ENCODE peak calls at places on chromosomes 5 and 9, in eight cellular contexts. T is mammary epithelial cell, C is H9, P is HCT116, Q is mesenchymal stem cell, M is neural progenitor cell, E is neuronal stem cell, R is IMR-90. V is an unnamed sample. For H3K4me1, the result is how much of the 10 kb centered on the place peaks cover.

GRCh38 chr5:178988436-178989220 is 6.5 kb downstream of the GRM6 start:
- DNase-seq in P (no peak), C (no peak), T (no peak), E (no peak), M (no peak), Q (no peak), R (no peak), V (no peak)

GRCh38 chr5:150783422-150783928 is 4.9 kb downstream of the SMIM3 start:
- DNase-seq in M (no peak), R (peak), Q (peak), P (peak), C (peak), T (peak), E (no peak), V (peak)

GRCh38 chr5:143140492-143141231 is 262.8 kb downstream of the NR3C1 start:
- DNase-seq in Q (no peak), P (no peak), R (no peak), T (no peak), E (no peak), M (no peak), C (no peak), V (no peak)

GRCh38 chr5:96821260-96821916 is 13.6 kb upstream of the ERAP1 start:
- DNase-seq in Q (peak), E (no peak), P (no peak), C (no peak), R (peak), T (no peak), M (no peak), V (no peak)

GRCh38 chr9:33082538-33083326 is 6.3 kb upstream of the SMU1 start:
- DNase-seq in R (no peak), C (no peak), T (peak), P (no peak), Q (no peak), E (no peak), M (no peak), V (no peak)

GRCh38 chr5:24141046-24141445 is 503.7 kb downstream of the CDH10 start:
- DNase-seq in P (no peak), C (peak), E (no peak), Q (no peak), T (no peak), R (no peak), M (peak), V (peak)

GRCh38 chr5:62460578-62460983 is 48.0 kb downstream of the IPO11 start:
- DNase-seq in R (peak), M (peak), P (no peak), T (peak), Q (peak), C (no peak), E (peak), V (peak)

GRCh38 chr5:139061274-139061673 is 136.9 kb downstream of the SIL1 start:
- DNase-seq in E (no peak), R (peak), P (no peak), M (no peak), T (peak), C (no peak), Q (peak), V (peak)

GRCh38 chr9:136670571-136671253 is 8.0 kb downstream of the EGFL7 start:
- DNase-seq in P (no peak), M (no peak), Q (no peak), C (no peak), R (no peak), E (no peak), T (no peak), V (no peak)

GRCh38 chr5:618450-618849 is 6.3 kb downstream of the CEP72 start:
- DNase-seq in T (no peak), M (no peak), P (no peak), R (no peak), C (no peak), E (no peak), Q (no peak), V (no peak)

GRCh38 chr5:108919591-108920326 is 172.1 kb downstream of the FER start:
- DNase-seq in M (no peak), P (no peak), Q (no peak), T (no peak), R (no peak), E (no peak), C (no peak), V (no peak)

GRCh38 chr5:102223542-102224444 is 72.3 kb downstream of the SLCO4C1 start:
- DNase-seq in M (peak), R (peak), Q (peak), T (peak), P (peak), E (peak), C (no peak), V (peak)

GRCh38 chr9:18437315-18438200 is 36.4 kb upstream of the ADAMTSL1 start:
- DNase-seq in M (peak), R (peak), P (no peak), Q (peak), T (no peak), C (no peak), E (no peak), V (peak)

GRCh38 chr5:41649659-41650058 is 139.3 kb upstream of the PLCXD3 start:
- DNase-seq in E (no peak), T (peak), M (no peak), R (peak), Q (no peak), P (no peak), C (no peak), V (peak)

GRCh38 chr5:32984851-32985250 is 273.7 kb downstream of the NPR3 start:
- DNase-seq in P (no peak), E (no peak), M (no peak), Q (no peak), R (peak), C (no peak), T (peak), V (peak)

GRCh38 chr9:135926402-135927194 is 19.3 kb upstream of the CAMSAP1 start:
- DNase-seq in M (no peak), Q (peak), P (peak), R (peak), T (peak), E (no peak), C (no peak), V (peak)

GRCh38 chr5:52787600-52788504 is at the start of the genes ITGA1 and PELO:
- DNase-seq in M (peak), E (peak), R (peak), C (peak), P (peak), Q (peak), T (peak), V (peak)

GRCh38 chr9:136927343-136928261 is 16.9 kb downstream of the FBXW5 start:
- DNase-seq in Q (peak), M (no peak), E (no peak), P (no peak), T (no peak), C (peak), R (peak), V (peak)

DNA sequence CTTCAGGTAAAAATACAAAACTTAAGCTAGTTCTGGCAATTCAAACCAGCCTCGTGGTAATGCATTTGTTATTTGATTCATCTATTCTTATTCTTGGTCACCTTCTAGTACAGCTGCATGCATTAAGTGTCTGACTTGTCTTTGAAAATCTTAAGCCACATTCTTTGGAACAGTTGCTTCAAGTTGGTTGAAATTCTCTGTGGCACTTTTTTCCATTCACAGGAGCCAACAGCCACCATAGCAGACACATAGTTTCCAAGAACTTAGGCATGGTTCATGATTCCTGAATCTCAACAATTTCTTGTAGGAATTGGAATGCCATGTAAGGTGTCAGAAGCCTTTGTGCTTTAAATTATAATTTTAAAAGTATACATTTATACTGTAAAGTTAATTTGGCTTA is 47.4 kb upstream of the MEF2C start:
- DNase-seq in C (no peak), P (no peak), Q (no peak), M (no peak), E (no peak), T (no peak), R (no peak), V (peak)
- H3K4me1 ChIP-seq in C (under half), P (under half), Q (under half), M (under half), E (under half), T (under half), R (under half), V (under half)

DNA sequence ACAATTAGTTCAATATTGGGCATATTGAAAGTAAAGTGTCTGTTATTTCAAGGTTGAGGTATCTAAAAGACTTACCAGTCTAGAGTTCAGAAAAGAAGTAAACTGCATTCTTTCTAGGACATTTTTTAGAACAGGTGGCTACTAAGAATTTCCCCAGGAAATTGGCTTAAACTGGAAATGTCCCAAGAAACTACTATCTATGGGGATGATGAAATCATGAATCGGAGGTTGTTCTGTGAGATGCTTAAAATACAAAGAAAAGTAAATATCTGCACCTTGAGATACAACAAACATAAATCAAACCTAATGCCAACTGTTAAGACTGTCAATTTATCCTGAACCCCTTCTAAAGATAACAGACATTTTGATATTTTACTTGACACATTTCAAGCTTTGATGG is 226.5 kb upstream of the NREP start:
- DNase-seq in T (no peak), Q (no peak), C (no peak), R (no peak), M (no peak), E (no peak), P (no peak), V (no peak)
- H3K27ac ChIP-seq in T (no peak), Q (no peak), C (no peak), R (no peak), M (no peak), E (no peak), P (no peak), V (no peak)

DNA sequence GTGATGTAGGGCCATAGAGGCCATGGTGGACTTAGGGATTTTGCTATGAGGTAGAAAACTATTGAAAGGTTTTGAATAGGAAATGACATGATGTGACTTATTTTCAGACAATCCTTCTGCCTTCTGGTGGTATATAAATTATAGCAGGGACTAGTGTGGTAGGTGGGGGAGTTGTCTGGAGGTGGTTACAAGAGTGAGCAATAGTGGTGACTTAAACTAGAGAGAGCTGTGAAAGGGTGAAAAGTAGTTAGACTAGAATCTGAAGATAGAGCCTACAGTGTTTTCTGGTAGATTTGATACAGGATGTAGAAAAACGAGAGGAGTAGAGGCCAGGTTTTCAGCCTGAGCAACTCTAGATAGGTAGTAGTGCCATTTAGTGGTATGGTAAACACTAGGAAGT is 32.3 kb downstream of the NAA35 start:
- DNase-seq in P (no peak), Q (no peak), T (no peak), E (no peak), R (no peak), M (no peak), C (no peak), V (no peak)
- H3K9ac ChIP-seq in P (no peak), Q (no peak), T (no peak), E (no peak), R (no peak), M (no peak), C (no peak), V (no peak)

DNA sequence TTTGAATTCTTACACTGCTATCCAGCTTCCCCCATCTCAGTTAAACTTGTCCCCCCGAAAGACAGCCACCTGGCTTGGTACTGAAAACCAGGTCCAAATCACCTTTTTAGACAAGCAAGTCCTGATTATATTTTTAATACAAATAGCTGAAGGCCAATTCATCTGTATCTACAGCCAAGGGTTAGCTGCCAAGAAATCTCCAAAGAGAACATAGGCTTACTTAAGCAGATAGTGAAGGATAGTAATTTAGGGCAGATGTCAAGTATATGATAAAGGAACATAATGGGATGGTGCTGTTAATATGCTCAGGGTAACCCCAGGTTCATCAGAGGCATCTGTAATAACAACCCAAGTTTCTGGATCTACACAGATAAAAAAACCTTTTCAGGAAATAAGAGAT is 133.0 kb downstream of the EBF1 start:
- DNase-seq in T (no peak), R (no peak), Q (no peak), C (no peak), P (no peak), E (no peak), M (no peak), V (no peak)
- H3K4me1 ChIP-seq in T (under half), R (under half), Q (under half), C (under half), P (under half), E (under half), M (under half), V (under half)